ENCODE peak calls at places on chromosomes 3 and 15, in seven cellular contexts. L is AG20443, Q is HuH-7, X is DMS53, D is aorta, C is HS-27A, H is MCF 10A. M is an unnamed sample.

GRCh38 chr3:23548706-23549105 is 257.0 kb upstream of the UBE2E1 start:
- DNase-seq in L (no peak), Q (no peak), X (no peak), D (no peak), C (no peak), H (no peak), M (peak)

GRCh38 chr3:179943097-179943880 is 93.4 kb downstream of the PEX5L start:
- DNase-seq in L (no peak), Q (no peak), X (no peak), D (no peak), C (no peak), H (no peak), M (peak)

GRCh38 chr15:74225928-74226327 is 10.2 kb upstream of the CCDC33 start:
- DNase-seq in L (no peak), Q (no peak), X (no peak), D (no peak), C (no peak), H (no peak), M (no peak)

GRCh38 chr3:171329759-171330158 is 130.4 kb downstream of the TNIK start:
- DNase-seq in L (no peak), Q (no peak), X (no peak), D (no peak), C (no peak), H (no peak), M (no peak)

GRCh38 chr3:110612045-110612444 is 459.6 kb upstream of the NECTIN3 start:
- DNase-seq in L (no peak), Q (no peak), X (peak), D (no peak), C (no peak), H (no peak), M (no peak)

GRCh38 chr3:56107157-56107556 is 361.1 kb downstream of the ERC2 start:
- DNase-seq in L (no peak), Q (no peak), X (no peak), D (no peak), C (no peak), H (no peak), M (no peak)

GRCh38 chr3:11510001-11510760 is 133.5 kb downstream of the VGLL4 start:
- DNase-seq in L (no peak), Q (no peak), X (no peak), D (no peak), C (no peak), H (no peak), M (no peak)

GRCh38 chr15:82081904-82082810 is 36.3 kb upstream of the MEX3B start:
- DNase-seq in L (peak), Q (no peak), X (peak), D (no peak), C (peak), H (peak), M (peak)

GRCh38 chr3:143287403-143287802 is 167.8 kb downstream of the CHST2 start:
- DNase-seq in L (no peak), Q (no peak), X (no peak), D (no peak), C (no peak), H (no peak), M (peak)

GRCh38 chr3:132605374-132605792 is 8.3 kb downstream of the ACKR4 start:
- DNase-seq in L (peak), Q (no peak), X (no peak), D (no peak), C (no peak), H (no peak), M (peak)

GRCh38 chr3:55180161-55180560 is 252.3 kb upstream of the LRTM1 start:
- DNase-seq in L (peak), Q (no peak), X (no peak), D (no peak), C (no peak), H (no peak), M (no peak)

GRCh38 chr3:66822059-66823009 is 175.8 kb upstream of the KBTBD8 start:
- DNase-seq in L (peak), Q (peak), X (peak), D (no peak), C (peak), H (peak), M (peak)

M was measured in bronchial epithelial cell.